ENCODE peak calls at places on chromosomes 12 and 14, in seven cellular contexts. M is A549; R is CD8-positive, alpha-beta memory T cell; G is activated effector memory CD4-positive, alpha-beta T cell treated with anti-CD3 and anti-CD28 coated beads, Interleukin-2, amount 50 U/mL, for 16 hours; B is T-helper 17 cell; V is T47D; L is GM12865. Q is an unnamed sample.

GRCh38 chr14:35600253-35600652 is 66.3 kb downstream of the INSM2 start:
- DNase-seq in R (no peak), L (no peak), M (no peak), V (no peak), G (no peak), B (no peak), Q (no peak)

GRCh38 chr12:3168775-3169221 is 91.6 kb downstream of the TSPAN9 start:
- DNase-seq in B (no peak), M (peak; percentile 88), V (no peak), G (no peak), R (no peak), L (no peak), Q (no peak)

GRCh38 chr12:74129702-74130101 is 407.9 kb upstream of the ATXN7L3B start:
- DNase-seq in L (no peak), R (no peak), G (no peak), V (no peak), M (no peak), B (no peak), Q (no peak)

GRCh38 chr12:48329199-48329939 is 21.4 kb downstream of the ZNF641 start:
- DNase-seq in L (no peak), G (no peak), R (no peak), B (no peak), V (no peak), M (no peak), Q (no peak)

GRCh38 chr14:51139221-51139681 is 44.3 kb upstream of the TRIM9 start:
- DNase-seq in V (no peak), G (no peak), M (no peak), R (no peak), L (no peak), B (no peak), Q (peak; percentile 7)

GRCh38 chr12:904010-904414 is 45.5 kb downstream of the RAD52 start:
- DNase-seq in G (no peak), B (no peak), R (no peak), M (no peak), L (no peak), V (no peak), Q (no peak)

GRCh38 chr12:124906606-124907261 is 7.7 kb downstream of the UBC start:
- DNase-seq in V (peak; percentile 61), M (peak; percentile 96), L (peak; percentile 96), G (peak; percentile 92), B (peak; percentile 58), R (peak; percentile 77), Q (no peak)

GRCh38 chr12:93776581-93777018 is 99.4 kb downstream of the CRADD start:
- DNase-seq in M (no peak), G (no peak), B (no peak), L (no peak), V (no peak), R (no peak), Q (no peak)

GRCh38 chr14:96725232-96725631 is 72.0 kb upstream of the VRK1 start:
- DNase-seq in M (no peak), R (no peak), B (no peak), L (no peak), V (no peak), G (no peak), Q (no peak)

Q was measured in NCI-H446.